ENCODE peak calls at places on chromosomes 3 and 15, in seven cellular contexts. U is DMS 273 treated with DMSO at 0.1 percent for 48 hours; D is T follicular helper cell; S is caudate nucleus; V is GM12891; N is activated CD8-positive, alpha-beta T cell treated with anti-CD3 and anti-CD28 coated beads for 36 hours; B is lung. K is an unnamed sample.
A peak's percentile ranks its signal among the peaks of the same experiment; 100 is the strongest.

GRCh38 chr3:34364345-34364744 is 565.9 kb downstream of the PDCD6IP start:
- DNase-seq in U (no peak), D (no peak), S (no peak), V (no peak), N (no peak), B (no peak), K (no peak)

GRCh38 chr3:62665627-62666433 is 209.4 kb downstream of the CADPS start:
- DNase-seq in U (peak; percentile 11), D (peak; percentile 7), S (peak; percentile 10), V (no peak), N (peak; percentile 68), B (peak; percentile 55), K (no peak)

GRCh38 chr3:55531266-55531665 is 44.2 kb upstream of the WNT5A start:
- DNase-seq in U (no peak), D (no peak), S (no peak), V (no peak), N (no peak), B (no peak), K (no peak)

GRCh38 chr3:141647562-141647915 is 90.6 kb upstream of the RNF7 start:
- DNase-seq in U (no peak), D (no peak), S (no peak), V (no peak), N (no peak), B (no peak), K (no peak)

GRCh38 chr3:127275287-127275781 is 12.5 kb downstream of the PRR20G start:
- DNase-seq in U (no peak), D (no peak), S (no peak), V (no peak), N (no peak), B (no peak), K (no peak)

GRCh38 chr3:156217674-156218352 is 97.4 kb downstream of the KCNAB1 start:
- DNase-seq in U (no peak), D (no peak), S (no peak), V (no peak), N (no peak), B (no peak), K (no peak)

GRCh38 chr3:190319660-190320059 is 2.6 kb downstream of the CLDN1 start:
- DNase-seq in U (no peak), D (no peak), S (no peak), V (no peak), N (peak; percentile 70), B (peak; percentile 55), K (no peak)

GRCh38 chr15:66761723-66762595 is 59.9 kb downstream of the SMAD6 start:
- DNase-seq in U (no peak), D (no peak), S (no peak), V (no peak), N (no peak), B (no peak), K (no peak)

GRCh38 chr3:15953841-15954240 is 156.1 kb upstream of the ANKRD28 start:
- DNase-seq in U (no peak), D (no peak), S (no peak), V (peak; percentile 3), N (no peak), B (no peak), K (no peak)

GRCh38 chr15:82314769-82315518 is 34.3 kb downstream of the GOLGA6L10 start:
- DNase-seq in U (no peak), D (no peak), S (no peak), V (no peak), N (no peak), B (no peak), K (no peak)

GRCh38 chr3:30510596-30510995 is 95.8 kb upstream of the TGFBR2 start:
- DNase-seq in U (no peak), D (no peak), S (no peak), V (no peak), N (no peak), B (no peak), K (no peak)

GRCh38 chr3:14991148-14991742 is 43.9 kb downstream of the NR2C2 start:
- DNase-seq in U (no peak), D (no peak), S (no peak), V (no peak), N (no peak), B (no peak), K (no peak)

GRCh38 chr15:101353240-101353639 is 58.2 kb upstream of the SNRPA1 start:
- DNase-seq in U (no peak), D (no peak), S (no peak), V (no peak), N (no peak), B (no peak), K (no peak)

GRCh38 chr3:50164056-50164455 is 8.9 kb downstream of the SEMA3F start:
- DNase-seq in U (no peak), D (no peak), S (no peak), V (no peak), N (no peak), B (peak; percentile 61), K (no peak)

GRCh38 chr3:27960133-27960532 is 238.0 kb upstream of the EOMES start:
- DNase-seq in U (no peak), D (no peak), S (no peak), V (no peak), N (no peak), B (no peak), K (no peak)

GRCh38 chr3:38840987-38841386 is 25.0 kb upstream of the SCN10A start:
- DNase-seq in U (no peak), D (no peak), S (no peak), V (no peak), N (no peak), B (no peak), K (no peak)

GRCh38 chr3:125357032-125357658 is 18.0 kb downstream of the ZNF148 start:
- DNase-seq in U (no peak), D (peak; percentile 53), S (peak; percentile 25), V (peak; percentile 66), N (peak; percentile 74), B (peak; percentile 38), K (no peak)

GRCh38 chr3:173221010-173221409 is 80.0 kb upstream of the SPATA16 start:
- DNase-seq in U (no peak), D (no peak), S (no peak), V (no peak), N (no peak), B (no peak), K (no peak)

GRCh38 chr3:110419571-110419970 is 652.0 kb upstream of the NECTIN3 start:
- DNase-seq in U (no peak), D (no peak), S (no peak), V (no peak), N (no peak), B (no peak), K (no peak)

GRCh38 chr3:72380193-72380592 is 468.1 kb downstream of the SHQ1 start:
- DNase-seq in U (no peak), D (no peak), S (no peak), V (no peak), N (no peak), B (no peak), K (no peak)

GRCh38 chr3:191762323-191762960 is 301.5 kb downstream of the PYDC2 start:
- DNase-seq in U (no peak), D (no peak), S (no peak), V (no peak), N (no peak), B (no peak), K (no peak)

GRCh38 chr15:29270169-29270955 is 740 bp upstream of the NSMCE3 start:
- DNase-seq in U (no peak), D (peak; percentile 18), S (no peak), V (no peak), N (peak; percentile 11), B (no peak), K (no peak)

GRCh38 chr3:52516509-52517195 is 17.0 kb downstream of the NT5DC2 start:
- DNase-seq in U (no peak), D (no peak), S (no peak), V (no peak), N (no peak), B (no peak), K (no peak)

GRCh38 chr3:134640872-134641470 is 9.9 kb downstream of the KY start:
- DNase-seq in U (peak; percentile 43), D (no peak), S (no peak), V (no peak), N (peak; percentile 37), B (no peak), K (no peak)